ENCODE peak calls at places on chromosomes 12 and 14, in seven cellular contexts. C is IMR-90; E is Peyer's patch; K is HepG2; Z is tibial artery; W is naive thymus-derived CD4-positive, alpha-beta T cell; O is thoracic aorta. L is an unnamed sample. For H3K9me3, the result is how much of the 10 kb centered on the place peaks cover.

GRCh38 chr12:128603573-128604120 is 220.1 kb downstream of the SLC15A4 start:
- DNase-seq in O (no peak), W (no peak), C (no peak), Z (no peak), K (no peak), E (no peak), L (no peak)

GRCh38 chr12:65123435-65124063 is 2.4 kb upstream of the WIF1 start:
- DNase-seq in W (no peak), C (peak), K (peak), O (no peak), E (no peak), Z (no peak), L (no peak)

GRCh38 chr14:64591809-64592208 is 42.0 kb downstream of the PPP1R36 start:
- DNase-seq in O (no peak), W (no peak), K (no peak), C (peak), E (no peak), Z (no peak), L (no peak)

GRCh38 chr12:8501720-8502119 is 11.6 kb upstream of the CLEC4D start:
- DNase-seq in W (no peak), O (no peak), E (no peak), C (no peak), K (no peak), Z (no peak), L (no peak)

GRCh38 chr12:132003846-132004245 is 54.1 kb downstream of the EP400 start:
- DNase-seq in O (no peak), W (no peak), E (no peak), Z (no peak), C (peak), K (no peak), L (no peak)

GRCh38 chr12:116257213-116257612 is 20.3 kb downstream of the MED13L start:
- DNase-seq in C (no peak), Z (no peak), W (no peak), K (no peak), E (no peak), O (no peak), L (no peak)

GRCh38 chr12:106126441-106127288 is 12.1 kb downstream of the NUAK1 start:
- DNase-seq in K (peak), O (no peak), W (no peak), E (no peak), C (peak), Z (no peak), L (no peak)

GRCh38 chr12:92702754-92703679 is at the start of gene PLEKHG7:
- DNase-seq in O (no peak), C (no peak), W (no peak), Z (no peak), K (peak), E (peak), L (no peak)

GRCh38 chr14:83849999-83850611 is 1679.8 kb upstream of the FLRT2 start:
- DNase-seq in C (no peak), K (no peak), Z (no peak), W (no peak), O (no peak), E (no peak), L (no peak)

GRCh38 chr12:10634427-10634826 is 21.0 kb upstream of the MAGOHB start:
- DNase-seq in Z (no peak), K (peak), W (no peak), C (peak), E (no peak), O (no peak), L (no peak)

GRCh38 chr12:128797119-128798118 is 26.3 kb downstream of the SLC15A4 start:
- DNase-seq in C (peak), O (no peak), E (peak), W (no peak), Z (no peak), K (no peak), L (no peak)

GRCh38 chr12:65911321-65911720 is 87.0 kb downstream of the HMGA2 start:
- DNase-seq in C (peak), E (peak), K (no peak), Z (no peak), W (no peak), O (no peak), L (no peak)

GRCh38 chr14:96105089-96105920 is 66.1 kb downstream of the C14orf132 start:
- DNase-seq in O (no peak), Z (no peak), W (no peak), K (no peak), C (no peak), E (no peak), L (peak)

GRCh38 chr12:98227162-98227561 is 288.2 kb upstream of the TMPO start:
- DNase-seq in O (no peak), Z (no peak), K (peak), E (no peak), C (peak), W (no peak), L (no peak)

GRCh38 chr14:51139221-51139681 is 44.3 kb upstream of the TRIM9 start:
- DNase-seq in C (no peak), O (no peak), K (no peak), E (peak), Z (no peak), W (no peak), L (no peak)

GRCh38 chr12:57106021-57106708 is 5.0 kb downstream of the STAT6 start:
- DNase-seq in K (no peak), Z (no peak), C (no peak), E (peak), W (no peak), O (no peak), L (no peak)

GRCh38 chr14:22974530-22975313 is 7.6 kb downstream of the AJUBA start:
- DNase-seq in Z (no peak), E (no peak), C (no peak), W (no peak), K (no peak), O (no peak), L (no peak)

GRCh38 chr12:6122211-6122610 is 2.3 kb downstream of the VWF start:
- DNase-seq in Z (peak), K (no peak), E (peak), W (no peak), C (no peak), O (no peak), L (no peak)

GRCh38 chr12:6123258-6123657 is 1.2 kb downstream of the VWF start:
- DNase-seq in K (no peak), C (no peak), Z (peak), W (no peak), E (no peak), O (no peak), L (no peak)

GRCh38 chr12:6120796-6121473 is 3.5 kb downstream of the VWF start:
- DNase-seq in K (no peak), C (no peak), O (no peak), Z (no peak), W (no peak), E (peak), L (no peak)

GRCh38 chr12:6118891-6119568 is 5.4 kb downstream of the VWF start:
- DNase-seq in W (no peak), E (peak), Z (peak), C (no peak), K (no peak), O (no peak), L (no peak)

GRCh38 chr12:6124411-6125151 is at the start of gene VWF:
- DNase-seq in W (no peak), Z (peak), K (no peak), O (no peak), C (no peak), E (peak), L (peak)
- H3K27ac ChIP-seq in W (no peak), Z (no peak), K (no peak), O (no peak), C (no peak), E (peak), L (no peak)

GRCh38 chr12:70213707-70214106 is 29.5 kb upstream of the CNOT2 start:
- DNase-seq in Z (no peak), W (no peak), K (no peak), E (no peak), C (no peak), O (no peak), L (no peak)
- H3K9me3 ChIP-seq in Z (under half), W (under half), K (under half), E (under half), C (under half), O (under half), L (under half)

GRCh38 chr14:72434856-72435255 is 459.0 kb downstream of the DPF3 start:
- DNase-seq in Z (no peak), O (no peak), C (no peak), K (no peak), W (no peak), E (no peak), L (peak)
- H3K27ac ChIP-seq in Z (no peak), O (no peak), C (no peak), K (no peak), W (no peak), E (no peak), L (no peak)

DNA sequence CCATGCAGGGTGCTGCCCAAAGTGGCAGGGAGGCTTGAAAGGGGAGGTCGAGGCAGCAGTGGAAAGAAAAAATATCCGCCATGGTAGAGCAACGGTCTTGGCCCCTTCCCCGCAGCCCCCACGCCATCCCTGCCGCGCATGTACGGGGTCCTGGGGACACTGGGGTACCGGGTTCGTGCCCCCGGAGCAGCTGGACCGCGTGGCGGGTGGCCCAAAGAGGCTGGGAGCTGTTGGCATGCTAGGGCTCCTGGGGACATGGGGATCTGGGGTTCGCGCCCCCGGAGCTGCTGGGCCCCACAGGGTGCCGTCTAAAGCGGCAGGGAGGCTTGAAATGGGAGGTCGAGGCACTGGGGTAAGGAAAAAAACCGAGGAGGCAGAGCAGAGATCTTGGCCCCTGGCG is 316.5 kb downstream of the ALG10 start:
- DNase-seq in E (no peak), K (no peak), W (no peak), Z (no peak), O (no peak), C (no peak), L (no peak)
- H3K9me3 ChIP-seq in E (under half), K (under half), W (half or more), Z (half or more), O (under half), C (under half), L (under half)

GRCh38 chr14:49641697-49642129 is 6.7 kb upstream of the DNAAF2 start:
- DNase-seq in E (peak), C (peak), Z (no peak), W (no peak), K (peak), O (no peak), L (no peak)
- H3K27ac ChIP-seq in E (peak), C (no peak), Z (no peak), W (no peak), K (peak), O (no peak), L (no peak)

DNA sequence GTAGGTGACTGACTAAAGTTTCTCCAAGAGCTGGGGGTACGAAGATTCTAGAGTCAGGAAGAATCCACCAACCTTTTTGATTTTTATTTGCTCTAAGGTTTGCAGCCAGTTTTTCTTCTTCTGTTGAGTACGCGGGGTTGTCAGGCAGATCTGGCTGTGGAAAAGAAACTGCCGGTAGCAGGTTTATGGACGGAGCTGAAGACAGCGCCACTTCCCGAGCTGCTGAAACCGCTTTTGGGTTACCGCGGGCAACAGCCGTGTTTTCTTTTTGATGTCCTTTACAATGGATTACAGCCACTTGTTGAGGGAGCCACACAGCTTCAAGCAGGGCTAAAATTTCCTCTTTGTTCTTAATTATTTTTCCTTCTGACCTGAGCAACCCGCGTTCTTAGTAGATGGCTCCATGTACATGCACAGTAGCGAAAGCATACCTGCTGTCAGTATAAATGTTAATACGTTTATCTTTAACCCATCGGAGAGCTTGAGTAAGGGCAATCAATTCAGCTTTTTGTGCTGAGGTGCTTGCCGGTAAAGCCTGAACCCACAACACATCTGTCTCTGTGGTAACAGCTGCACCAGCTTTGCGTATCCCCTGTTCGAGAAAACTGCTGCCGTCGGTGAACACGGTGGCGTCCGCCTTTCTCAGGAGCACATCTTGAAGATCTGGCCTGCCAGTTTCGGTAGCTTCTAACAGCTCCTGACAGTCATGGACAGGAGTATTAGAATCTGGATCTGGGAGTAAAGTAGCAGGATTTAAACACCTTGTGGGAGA is 674.3 kb downstream of the TMEM121 start:
- DNase-seq in C (no peak), E (no peak), O (no peak), K (no peak), Z (no peak), W (peak), L (no peak)
- H3K9me3 ChIP-seq in C (under half), E (under half), O (under half), K (under half), Z (under half), W (under half), L (under half)

GRCh38 chr14:29763342-29763858 is 164.2 kb downstream of the PRKD1 start:
- DNase-seq in C (no peak), E (no peak), K (no peak), W (no peak), O (no peak), Z (no peak), L (no peak)
- H3K27ac ChIP-seq in C (no peak), E (no peak), K (no peak), W (no peak), O (no peak), Z (no peak), L (no peak)